ENCODE peak calls at places on chromosomes 6 and 20, in four cellular contexts. One of them, this sample, is unnamed.

GRCh38 chr6:109347779-109348178 is 34.5 kb downstream of the CD164 start:
- DNase-seq in IMR-90: no peak
- DNase-seq in mesendoderm: no peak
- DNase-seq in H9: no peak
- DNase-seq in this sample: no peak

GRCh38 chr6:127343753-127344659 is 597 bp upstream of the ECHDC1 start:
- DNase-seq in IMR-90: peak
- DNase-seq in mesendoderm: peak
- DNase-seq in H9: no peak
- DNase-seq in this sample: no peak

GRCh38 chr6:120584111-120584760 is 750.0 kb downstream of the TBC1D32 start:
- DNase-seq in IMR-90: no peak
- DNase-seq in mesendoderm: peak
- DNase-seq in H9: peak
- DNase-seq in this sample: no peak

GRCh38 chr6:149560736-149561135 is 5.4 kb upstream of the GINM1 start:
- DNase-seq in IMR-90: no peak
- DNase-seq in mesendoderm: peak
- DNase-seq in H9: peak
- DNase-seq in this sample: no peak

GRCh38 chr20:58719971-58720371 is 27.4 kb downstream of the NPEPL1 start:
- DNase-seq in IMR-90: no peak
- DNase-seq in mesendoderm: no peak
- DNase-seq in H9: peak
- DNase-seq in this sample: peak

GRCh38 chr6:87673237-87673636 is 28.8 kb downstream of the AKIRIN2 start:
- DNase-seq in IMR-90: no peak
- DNase-seq in mesendoderm: no peak
- DNase-seq in H9: no peak
- DNase-seq in this sample: no peak

GRCh38 chr20:64247970-64248841 is 7.3 kb upstream of the PCMTD2 start:
- DNase-seq in IMR-90: no peak
- DNase-seq in mesendoderm: no peak
- DNase-seq in H9: no peak
- DNase-seq in this sample: no peak

GRCh38 chr20:21048841-21049273 is 57.3 kb downstream of the LINC00237 start:
- DNase-seq in IMR-90: no peak
- DNase-seq in mesendoderm: peak
- DNase-seq in H9: peak
- DNase-seq in this sample: peak

GRCh38 chr20:53828673-53829085 is 235.0 kb upstream of the ZNF217 start:
- DNase-seq in IMR-90: peak
- DNase-seq in mesendoderm: peak
- DNase-seq in H9: no peak
- DNase-seq in this sample: no peak

GRCh38 chr6:10407018-10407673 is 7.7 kb downstream of the TFAP2A start:
- DNase-seq in IMR-90: no peak
- DNase-seq in mesendoderm: no peak
- DNase-seq in H9: no peak
- DNase-seq in this sample: no peak

GRCh38 chr6:168332020-168332419 is 12.4 kb upstream of the DACT2 start:
- DNase-seq in IMR-90: no peak
- DNase-seq in mesendoderm: peak
- DNase-seq in H9: peak
- DNase-seq in this sample: peak

GRCh38 chr20:7667194-7667593 is 273.1 kb downstream of the HAO1 start:
- DNase-seq in IMR-90: no peak
- DNase-seq in mesendoderm: no peak
- DNase-seq in H9: no peak
- DNase-seq in this sample: no peak

GRCh38 chr6:159778542-159778941 is 10.9 kb downstream of the TCP1 start:
- DNase-seq in IMR-90: no peak
- DNase-seq in mesendoderm: no peak
- DNase-seq in H9: no peak
- DNase-seq in this sample: no peak

GRCh38 chr20:39752235-39752876 is 790.2 kb downstream of the DHX35 start:
- DNase-seq in IMR-90: no peak
- DNase-seq in mesendoderm: no peak
- DNase-seq in H9: no peak
- DNase-seq in this sample: no peak

GRCh38 chr20:3679749-3680700 is 1.8 kb downstream of the ADAM33 start:
- DNase-seq in IMR-90: peak
- DNase-seq in mesendoderm: peak
- DNase-seq in H9: no peak
- DNase-seq in this sample: no peak

GRCh38 chr6:119333707-119334295 is 15.8 kb downstream of the MAN1A1 start:
- DNase-seq in IMR-90: no peak
- DNase-seq in mesendoderm: no peak
- DNase-seq in H9: no peak
- DNase-seq in this sample: no peak

GRCh38 chr6:24495516-24495847 is 713 bp downstream of the ALDH5A1 start:
- DNase-seq in IMR-90: peak
- DNase-seq in mesendoderm: peak
- DNase-seq in H9: peak
- DNase-seq in this sample: no peak

GRCh38 chr20:35895476-35895875 is 58.8 kb downstream of the SCAND1 start:
- DNase-seq in IMR-90: no peak
- DNase-seq in mesendoderm: no peak
- DNase-seq in H9: no peak
- DNase-seq in this sample: no peak

GRCh38 chr6:88702956-88703556 is 260.4 kb downstream of the RNGTT start:
- DNase-seq in IMR-90: no peak
- DNase-seq in mesendoderm: no peak
- DNase-seq in H9: no peak
- DNase-seq in this sample: no peak
- H3K56ac ChIP-seq in IMR-90: no peak
- H3K56ac ChIP-seq in mesendoderm: no peak
- H3K56ac ChIP-seq in H9: no peak
- H3K56ac ChIP-seq in this sample: no peak

DNA sequence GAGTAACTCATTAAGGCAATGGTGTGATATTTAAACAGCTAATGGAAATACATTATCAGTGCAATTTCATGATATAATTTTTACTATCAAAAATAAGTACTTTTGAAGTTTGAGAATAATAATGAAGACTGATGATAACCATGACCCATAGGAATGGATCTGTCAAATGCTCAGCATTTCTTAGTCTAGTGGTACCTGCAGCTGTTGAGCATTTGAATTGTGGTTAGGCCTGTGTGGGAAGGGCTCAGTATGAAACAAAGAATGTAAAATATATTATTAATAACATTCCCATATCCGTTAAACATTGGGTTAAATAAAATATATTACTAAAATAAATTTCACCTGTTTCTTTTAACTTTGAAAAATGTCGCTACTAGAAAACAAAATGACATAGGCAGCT is 173.0 kb downstream of the PHF3 start:
- DNase-seq in IMR-90: no peak
- DNase-seq in mesendoderm: no peak
- DNase-seq in H9: no peak
- DNase-seq in this sample: no peak
- H3K56ac ChIP-seq in IMR-90: no peak
- H3K56ac ChIP-seq in mesendoderm: no peak
- H3K56ac ChIP-seq in H9: no peak
- H3K56ac ChIP-seq in this sample: no peak

DNA sequence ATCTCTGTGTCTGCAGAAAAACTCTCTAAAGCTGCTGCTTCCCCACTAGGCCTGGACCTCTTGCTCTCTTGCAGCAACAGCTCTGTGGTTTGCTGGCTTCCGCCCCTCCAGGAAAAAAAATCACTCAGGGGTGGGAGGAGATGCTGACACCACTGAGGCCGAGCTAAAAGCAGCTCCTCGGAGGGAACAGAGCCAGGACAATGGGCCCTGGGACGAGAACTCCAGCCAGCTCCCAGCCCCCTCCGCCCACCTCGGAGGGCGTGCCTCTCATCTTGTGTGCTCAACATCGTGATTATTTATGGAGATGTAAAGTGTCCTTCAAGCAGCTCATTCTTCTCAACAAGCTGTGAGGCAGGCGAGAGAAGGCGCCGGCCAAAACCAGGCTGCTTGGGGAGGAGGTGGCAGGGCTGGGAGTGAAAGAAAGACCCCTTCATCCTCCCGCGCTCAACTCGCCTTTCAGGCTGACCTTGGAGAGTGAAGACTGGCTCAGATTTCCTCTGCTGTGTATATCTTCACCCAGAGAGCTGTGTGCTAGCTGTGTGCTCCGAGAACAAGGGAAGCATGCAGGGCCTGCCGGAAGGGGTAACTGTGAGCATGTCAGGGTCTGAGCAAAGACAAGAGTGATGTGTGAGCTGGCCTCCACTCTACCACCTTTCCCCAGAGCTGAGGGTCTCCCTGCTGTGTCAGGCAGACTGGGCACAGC is 53.6 kb upstream of the LRFN2 start:
- DNase-seq in IMR-90: no peak
- DNase-seq in mesendoderm: no peak
- DNase-seq in H9: no peak
- DNase-seq in this sample: no peak
- H3K56ac ChIP-seq in IMR-90: no peak
- H3K56ac ChIP-seq in mesendoderm: no peak
- H3K56ac ChIP-seq in H9: no peak
- H3K56ac ChIP-seq in this sample: no peak

DNA sequence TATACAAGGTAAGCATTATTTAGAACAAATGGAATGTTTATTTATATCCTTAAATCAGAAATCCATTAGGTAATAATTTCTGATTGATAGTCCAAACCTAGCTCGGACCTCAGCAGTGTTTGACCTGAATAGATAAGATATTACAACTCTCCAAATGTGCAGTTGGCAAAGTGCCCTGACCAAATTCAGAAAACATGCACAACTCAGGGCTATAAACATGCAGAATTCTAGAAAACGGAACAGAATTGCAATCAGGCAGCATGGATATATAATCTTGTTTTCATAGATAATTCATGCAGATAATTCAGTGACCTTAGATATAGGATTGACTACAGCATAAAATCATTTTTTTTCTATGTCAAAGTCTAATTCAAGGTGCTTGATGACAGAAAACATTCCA is 626.6 kb upstream of the CITED2 start:
- DNase-seq in IMR-90: no peak
- DNase-seq in mesendoderm: no peak
- DNase-seq in H9: no peak
- DNase-seq in this sample: no peak
- H3K56ac ChIP-seq in IMR-90: no peak
- H3K56ac ChIP-seq in mesendoderm: no peak
- H3K56ac ChIP-seq in H9: no peak
- H3K56ac ChIP-seq in this sample: no peak

This sample was measured in H1.